ENCODE peak calls at places on chromosome 16, in six cellular contexts. I is activated naive CD4-positive, alpha-beta T cell treated with anti-CD3 and anti-CD28 coated beads for 36 hours; B is NCI-H1436; J is NCI-H774; L is activated CD4-positive, alpha-beta T cell treated with anti-CD3 and anti-CD28 coated beads, Interleukin-2, amount 10 ng/mL, durations not matched to agents 7 days and 5 days; W is activated CD8-positive, alpha-beta T cell treated with anti-CD3 and anti-CD28 coated beads, Interleukin-2, amount 10 ng/mL, durations not matched to agents 7 days and 5 days. R is an unnamed sample.

GRCh38 chr16:15779664-15780351 is 77.0 kb downstream of the MYH11 start:
- DNase-seq in I (no peak), B (no peak), J (no peak), L (no peak), W (no peak), R (no peak)

GRCh38 chr16:47861999-47862398 is 293.8 kb downstream of the ABCC12 start:
- DNase-seq in I (no peak), B (no peak), J (no peak), L (no peak), W (no peak), R (no peak)

GRCh38 chr16:85072947-85073346 is 39.3 kb downstream of the CIBAR2 start:
- DNase-seq in I (no peak), B (no peak), J (no peak), L (no peak), W (no peak), R (no peak)

GRCh38 chr16:1343428-1344242 is 8.0 kb downstream of the TSR3 start:
- DNase-seq in I (no peak), B (no peak), J (no peak), L (no peak), W (no peak), R (no peak)

GRCh38 chr16:56609463-56609921 is 1.1 kb downstream of the MT2A start:
- DNase-seq in I (peak; percentile 91), B (no peak), J (no peak), L (peak; percentile 90), W (peak; percentile 86), R (peak; percentile 80)

GRCh38 chr16:10240854-10241613 is 58.8 kb upstream of the GRIN2A start:
- DNase-seq in I (no peak), B (no peak), J (no peak), L (no peak), W (no peak), R (no peak)

GRCh38 chr16:22816475-22816874 is 2.5 kb downstream of the HS3ST2 start:
- DNase-seq in I (no peak), B (no peak), J (no peak), L (no peak), W (no peak), R (no peak)

GRCh38 chr16:88599825-88600538 is 29.8 kb downstream of the ZC3H18 start:
- DNase-seq in I (no peak), B (no peak), J (no peak), L (no peak), W (no peak), R (no peak)

GRCh38 chr16:1152651-1153259 is at the start of gene CACNA1H:
- DNase-seq in I (peak; percentile 64), B (peak; percentile 40), J (no peak), L (peak; percentile 33), W (peak; percentile 32), R (no peak)

GRCh38 chr16:86768231-86768791 is 190.0 kb downstream of the FOXL1 start:
- DNase-seq in I (no peak), B (no peak), J (no peak), L (no peak), W (no peak), R (no peak)

GRCh38 chr16:49454426-49455180 is 81.0 kb downstream of the C16orf78 start:
- DNase-seq in I (no peak), B (no peak), J (no peak), L (no peak), W (no peak), R (no peak)

GRCh38 chr16:50685456-50686058 is 4.4 kb upstream of the SNX20 start:
- DNase-seq in I (no peak), B (no peak), J (no peak), L (no peak), W (no peak), R (no peak)

R was measured in OCI-LY7.